ENCODE peak calls at places on chromosomes 2 and 18, in nine cellular contexts. R, X, U, Q, I, B, Z, W and V are unnamed samples.

GRCh38 chr2:172426635-172427255 is 641 bp upstream of the ITGA6 start:
- DNase-seq in R (no peak), X (no peak), U (no peak), Q (no peak), I (no peak), B (no peak), Z (no peak), W (no peak), V (no peak)

GRCh38 chr2:236769981-236770671 is 200.5 kb downstream of the ACKR3 start:
- DNase-seq in R (peak; percentile 98), X (no peak), U (no peak), Q (no peak), I (no peak), B (no peak), Z (no peak), W (no peak), V (peak; percentile 95)

GRCh38 chr2:48356701-48357322 is 173.1 kb upstream of the STON1 start:
- DNase-seq in R (no peak), X (no peak), U (no peak), Q (peak; percentile 69), I (peak; percentile 16), B (peak; percentile 33), Z (no peak), W (no peak), V (no peak)

GRCh38 chr2:225670111-225670974 is 270.8 kb downstream of the NYAP2 start:
- DNase-seq in R (peak; percentile 48), X (no peak), U (no peak), Q (no peak), I (no peak), B (no peak), Z (no peak), W (no peak), V (peak; percentile 46)

GRCh38 chr2:2788076-2788475 is 457.0 kb upstream of the MYT1L start:
- DNase-seq in R (no peak), X (peak; percentile 59), U (no peak), Q (no peak), I (no peak), B (no peak), Z (peak; percentile 56), W (no peak), V (no peak)

GRCh38 chr2:48482774-48483173 is 47.2 kb upstream of the STON1 start:
- DNase-seq in R (no peak), X (no peak), U (no peak), Q (no peak), I (no peak), B (no peak), Z (peak; percentile 35), W (no peak), V (no peak)

GRCh38 chr2:15084826-15085489 is 452.4 kb downstream of the LRATD1 start:
- DNase-seq in R (no peak), X (no peak), U (no peak), Q (no peak), I (no peak), B (no peak), Z (no peak), W (no peak), V (no peak)

GRCh38 chr2:134231965-134232340 is 21.9 kb upstream of the MGAT5 start:
- DNase-seq in R (peak; percentile 70), X (no peak), U (no peak), Q (no peak), I (no peak), B (no peak), Z (no peak), W (no peak), V (peak; percentile 60)

GRCh38 chr18:54786211-54786610 is 42.1 kb upstream of the RAB27B start:
- DNase-seq in R (no peak), X (no peak), U (no peak), Q (no peak), I (no peak), B (no peak), Z (no peak), W (no peak), V (no peak)

GRCh38 chr2:201546576-201546975 is 95.0 kb downstream of the STRADB start:
- DNase-seq in R (peak; percentile 37), X (no peak), U (no peak), Q (no peak), I (no peak), B (no peak), Z (no peak), W (no peak), V (peak; percentile 33)

GRCh38 chr2:77008925-77009706 is 513.1 kb downstream of the LRRTM4 start:
- DNase-seq in R (no peak), X (no peak), U (no peak), Q (no peak), I (no peak), B (no peak), Z (no peak), W (no peak), V (no peak)

GRCh38 chr2:149924028-149924427 is 336.5 kb upstream of the MMADHC start:
- DNase-seq in R (peak; percentile 43), X (no peak), U (no peak), Q (no peak), I (no peak), B (no peak), Z (no peak), W (no peak), V (peak; percentile 24)

GRCh38 chr2:133568172-133568571 is at the start of gene NCKAP5:
- DNase-seq in R (peak; percentile 22), X (peak; percentile 56), U (no peak), Q (no peak), I (no peak), B (peak; percentile 92), Z (no peak), W (peak; percentile 36), V (peak; percentile 57)

GRCh38 chr2:179344280-179344961 is 79.8 kb upstream of the SESTD1 start:
- DNase-seq in R (peak; percentile 23), X (no peak), U (no peak), Q (no peak), I (no peak), B (no peak), Z (no peak), W (no peak), V (peak; percentile 32)

GRCh38 chr18:63082661-63083531 is 236.7 kb downstream of the BCL2 start:
- DNase-seq in R (no peak), X (no peak), U (no peak), Q (no peak), I (no peak), B (no peak), Z (no peak), W (no peak), V (no peak)

GRCh38 chr2:100706249-100706648 is 113.7 kb upstream of the NPAS2 start:
- DNase-seq in R (no peak), X (no peak), U (no peak), Q (no peak), I (no peak), B (no peak), Z (no peak), W (no peak), V (no peak)

GRCh38 chr2:204483497-204484164 is 61.6 kb upstream of the PARD3B start:
- DNase-seq in R (no peak), X (no peak), U (no peak), Q (no peak), I (no peak), B (peak; percentile 27), Z (peak; percentile 61), W (no peak), V (no peak)

GRCh38 chr2:70403267-70404053 is 101.6 kb upstream of the FAM136A start:
- DNase-seq in R (no peak), X (no peak), U (no peak), Q (no peak), I (no peak), B (peak; percentile 80), Z (peak; percentile 38), W (no peak), V (no peak)

GRCh38 chr2:39508243-39508642 is 71.2 kb upstream of the MAP4K3 start:
- DNase-seq in R (peak; percentile 67), X (no peak), U (no peak), Q (no peak), I (no peak), B (no peak), Z (no peak), W (no peak), V (no peak)

GRCh38 chr2:26609839-26610277 is 31.3 kb downstream of the CIB4 start:
- DNase-seq in R (no peak), X (peak; percentile 20), U (no peak), Q (peak; percentile 5), I (no peak), B (no peak), Z (no peak), W (no peak), V (no peak)

GRCh38 chr2:28390857-28391563 is 1.6 kb upstream of the FOSL2 start:
- DNase-seq in R (peak; percentile 75), X (peak; percentile 74), U (peak; percentile 61), Q (no peak), I (no peak), B (peak; percentile 90), Z (peak; percentile 53), W (peak; percentile 89), V (peak; percentile 63)

GRCh38 chr18:45151645-45152044 is 463.6 kb upstream of the SLC14A2 start:
- DNase-seq in R (no peak), X (no peak), U (no peak), Q (no peak), I (no peak), B (no peak), Z (no peak), W (no peak), V (no peak)

GRCh38 chr2:69216535-69217332 is 170.3 kb downstream of the GFPT1 start:
- DNase-seq in R (no peak), X (no peak), U (no peak), Q (no peak), I (no peak), B (no peak), Z (no peak), W (peak; percentile 45), V (no peak)

GRCh38 chr2:233244818-233245217 is 6.7 kb upstream of the ATG16L1 start:
- DNase-seq in R (peak; percentile 19), X (no peak), U (no peak), Q (no peak), I (no peak), B (no peak), Z (no peak), W (no peak), V (no peak)

GRCh38 chr2:86519349-86519748 is 43.9 kb downstream of the CHMP3 start:
- DNase-seq in R (no peak), X (no peak), U (no peak), Q (no peak), I (no peak), B (no peak), Z (no peak), W (no peak), V (no peak)

GRCh38 chr2:1032030-1032429 is 81.4 kb downstream of the SNTG2 start:
- DNase-seq in R (no peak), X (no peak), U (no peak), Q (no peak), I (no peak), B (peak; percentile 2), Z (no peak), W (no peak), V (no peak)

GRCh38 chr2:168166902-168167510 is 80.4 kb downstream of the STK39 start:
- DNase-seq in R (peak; percentile 53), X (no peak), U (no peak), Q (no peak), I (no peak), B (no peak), Z (no peak), W (no peak), V (peak; percentile 46)

GRCh38 chr2:6231166-6231565 is 539.0 kb downstream of the SOX11 start:
- DNase-seq in R (no peak), X (no peak), U (no peak), Q (no peak), I (no peak), B (no peak), Z (no peak), W (no peak), V (no peak)